ENCODE peak calls at places on chromosomes 16 and 17, in eight cellular contexts. T is caudate nucleus, E is heart right ventricle, H is activated T-helper 1 cell treated with Interleukin-2 at 50 U/mL for 16 hours, F is NCI-H1105, V is NCI-H187, N is ACHN, Y is GM12891. I is an unnamed sample.

GRCh38 chr17:75959839-75960511 is 19.0 kb downstream of the ACOX1 start:
- DNase-seq in T (no peak), E (no peak), H (no peak), F (no peak), V (no peak), N (no peak), Y (no peak), I (no peak)

GRCh38 chr16:83031524-83031923 is 404.8 kb downstream of the CDH13 start:
- DNase-seq in T (no peak), E (no peak), H (no peak), F (no peak), V (peak), N (peak), Y (no peak), I (no peak)

GRCh38 chr16:70662991-70663523 is 16.7 kb downstream of the IL34 start:
- DNase-seq in T (no peak), E (no peak), H (no peak), F (no peak), V (no peak), N (no peak), Y (no peak), I (no peak)

GRCh38 chr17:63946440-63947363 is 14.6 kb upstream of the CD79B start:
- DNase-seq in T (no peak), E (peak), H (peak), F (no peak), V (no peak), N (peak), Y (peak), I (peak)

GRCh38 chr16:350203-350602 is 2.3 kb downstream of the AXIN1 start:
- DNase-seq in T (no peak), E (no peak), H (no peak), F (no peak), V (no peak), N (no peak), Y (no peak), I (no peak)

GRCh38 chr17:60305141-60305540 is 86.8 kb downstream of the USP32 start:
- DNase-seq in T (peak), E (no peak), H (no peak), F (no peak), V (no peak), N (no peak), Y (no peak), I (peak)

GRCh38 chr17:12035713-12036112 is 15.0 kb downstream of the MAP2K4 start:
- DNase-seq in T (no peak), E (no peak), H (no peak), F (no peak), V (no peak), N (no peak), Y (no peak), I (no peak)

GRCh38 chr17:53176629-53177028 is 646.1 kb upstream of the KIF2B start:
- DNase-seq in T (no peak), E (no peak), H (no peak), F (no peak), V (no peak), N (no peak), Y (no peak), I (no peak)

GRCh38 chr17:61635913-61636432 is 45.0 kb upstream of the NACA2 start:
- DNase-seq in T (no peak), E (no peak), H (no peak), F (peak), V (no peak), N (peak), Y (no peak), I (no peak)

GRCh38 chr17:18122991-18123753 is 14.6 kb downstream of the MYO15A start:
- DNase-seq in T (no peak), E (no peak), H (no peak), F (no peak), V (peak), N (no peak), Y (no peak), I (no peak)

GRCh38 chr16:12260119-12260646 is 283.6 kb downstream of the SNX29 start:
- DNase-seq in T (no peak), E (no peak), H (no peak), F (no peak), V (no peak), N (no peak), Y (no peak), I (no peak)

GRCh38 chr16:65154321-65154720 is 32.5 kb upstream of the CDH11 start:
- DNase-seq in T (no peak), E (no peak), H (no peak), F (no peak), V (no peak), N (peak), Y (no peak), I (no peak)

GRCh38 chr17:81959362-81960129 is 1.4 kb downstream of the NOTUM start:
- DNase-seq in T (peak), E (peak), H (peak), F (peak), V (no peak), N (peak), Y (peak), I (peak)

GRCh38 chr17:36675250-36675649 is 73.9 kb downstream of the MRM1 start:
- DNase-seq in T (no peak), E (no peak), H (no peak), F (no peak), V (no peak), N (no peak), Y (no peak), I (no peak)

GRCh38 chr16:26651884-26652283 is 414.8 kb upstream of the C16orf82 start:
- DNase-seq in T (no peak), E (no peak), H (no peak), F (no peak), V (no peak), N (no peak), Y (no peak), I (no peak)

GRCh38 chr17:18187226-18187625 is 3.6 kb downstream of the ALKBH5 start:
- DNase-seq in T (no peak), E (no peak), H (no peak), F (no peak), V (no peak), N (no peak), Y (no peak), I (no peak)

GRCh38 chr17:80887639-80888175 is 103.9 kb upstream of the CHMP6 start:
- DNase-seq in T (no peak), E (no peak), H (no peak), F (no peak), V (no peak), N (no peak), Y (no peak), I (no peak)

GRCh38 chr17:40177275-40177874 is at the start of gene RAPGEFL1:
- DNase-seq in T (peak), E (peak), H (peak), F (peak), V (peak), N (peak), Y (peak), I (peak)

GRCh38 chr17:49434821-49435581 is 20.3 kb upstream of the PHB1 start:
- DNase-seq in T (peak), E (no peak), H (peak), F (no peak), V (peak), N (peak), Y (peak), I (peak)

GRCh38 chr16:63188076-63188771 is 1152.0 kb upstream of the CDH8 start:
- DNase-seq in T (no peak), E (no peak), H (no peak), F (no peak), V (no peak), N (peak), Y (no peak), I (no peak)

GRCh38 chr17:64736804-64737492 is 74.8 kb upstream of the SMURF2 start:
- DNase-seq in T (no peak), E (no peak), H (peak), F (no peak), V (peak), N (peak), Y (no peak), I (no peak)

GRCh38 chr17:42873321-42873720 is 22.3 kb downstream of the AOC3 start:
- DNase-seq in T (no peak), E (no peak), H (no peak), F (no peak), V (no peak), N (no peak), Y (no peak), I (no peak)

GRCh38 chr17:45768000-45768399 is 16.1 kb upstream of the CRHR1 start:
- DNase-seq in T (no peak), E (no peak), H (no peak), F (no peak), V (no peak), N (no peak), Y (no peak), I (no peak)

I was measured in dorsolateral prefrontal cortex.